ENCODE peak calls at places on chromosome 22, in eight cellular contexts. I is astrocyte; N is iPS DF 6.9; J is heart left ventricle; O is PC-3; P is Panc1; D is fibroblast of lung; M is CD8-positive, alpha-beta memory T cell. R is an unnamed sample.

GRCh38 chr22:23216331-23217170 is 36.2 kb downstream of the BCR start:
- DNase-seq in O (no peak), D (no peak), N (no peak), I (no peak), J (no peak), M (peak; percentile 58), P (no peak), R (no peak)

GRCh38 chr22:28021998-28022660 is 103.1 kb upstream of the PITPNB start:
- DNase-seq in J (no peak), N (no peak), I (no peak), D (no peak), O (no peak), M (no peak), P (no peak), R (no peak)

GRCh38 chr22:41308054-41308453 is 6.7 kb downstream of the ZC3H7B start:
- DNase-seq in M (no peak), J (no peak), I (no peak), P (no peak), D (peak; percentile 9), O (no peak), N (no peak), R (no peak)

GRCh38 chr22:11253000-11253511 is 4274.9 kb upstream of the OR11H1 start:
- DNase-seq in P (no peak), I (no peak), N (no peak), D (no peak), J (peak; percentile 15), O (peak; percentile 1), M (peak; percentile 41), R (peak; percentile 5)

GRCh38 chr22:27804683-27805297 is 3.2 kb upstream of the MN1 start:
- DNase-seq in D (peak; percentile 58), I (no peak), M (peak; percentile 57), J (peak; percentile 74), N (no peak), P (peak; percentile 12), O (peak; percentile 66), R (peak; percentile 60)

GRCh38 chr22:49103314-49104052 is 724.2 kb downstream of the BRD1 start:
- DNase-seq in J (no peak), P (no peak), M (peak; percentile 9), N (no peak), D (no peak), O (no peak), I (no peak), R (no peak)

GRCh38 chr22:25281675-25282345 is 62.4 kb downstream of the CRYBB2 start:
- DNase-seq in J (no peak), I (no peak), D (no peak), P (no peak), N (no peak), O (no peak), M (no peak), R (no peak)

GRCh38 chr22:25690798-25691197 is 51.2 kb upstream of the MYO18B start:
- DNase-seq in M (no peak), O (no peak), P (no peak), D (no peak), I (no peak), N (no peak), J (no peak), R (no peak)

GRCh38 chr22:47914481-47915097 is 1152.1 kb downstream of the TBC1D22A start:
- DNase-seq in I (no peak), J (no peak), N (no peak), P (no peak), M (no peak), O (no peak), D (no peak), R (no peak)

GRCh38 chr22:50696799-50697561 is 24.4 kb downstream of the SHANK3 start:
- DNase-seq in N (no peak), O (peak; percentile 8), P (no peak), D (no peak), I (no peak), J (peak; percentile 30), M (peak; percentile 39), R (no peak)

GRCh38 chr22:50694766-50695420 is 22.3 kb downstream of the SHANK3 start:
- DNase-seq in P (no peak), D (no peak), I (no peak), M (peak; percentile 37), N (no peak), J (peak; percentile 17), O (no peak), R (peak; percentile 52)

GRCh38 chr22:50695421-50696250 is 23.0 kb downstream of the SHANK3 start:
- DNase-seq in N (no peak), I (no peak), J (peak; percentile 20), D (no peak), O (no peak), P (no peak), M (peak; percentile 17), R (no peak)

GRCh38 chr22:50697667-50698506 is 25.3 kb downstream of the SHANK3 start:
- DNase-seq in N (no peak), D (no peak), O (no peak), P (no peak), I (no peak), J (peak; percentile 29), M (peak; percentile 39), R (no peak)

DNA sequence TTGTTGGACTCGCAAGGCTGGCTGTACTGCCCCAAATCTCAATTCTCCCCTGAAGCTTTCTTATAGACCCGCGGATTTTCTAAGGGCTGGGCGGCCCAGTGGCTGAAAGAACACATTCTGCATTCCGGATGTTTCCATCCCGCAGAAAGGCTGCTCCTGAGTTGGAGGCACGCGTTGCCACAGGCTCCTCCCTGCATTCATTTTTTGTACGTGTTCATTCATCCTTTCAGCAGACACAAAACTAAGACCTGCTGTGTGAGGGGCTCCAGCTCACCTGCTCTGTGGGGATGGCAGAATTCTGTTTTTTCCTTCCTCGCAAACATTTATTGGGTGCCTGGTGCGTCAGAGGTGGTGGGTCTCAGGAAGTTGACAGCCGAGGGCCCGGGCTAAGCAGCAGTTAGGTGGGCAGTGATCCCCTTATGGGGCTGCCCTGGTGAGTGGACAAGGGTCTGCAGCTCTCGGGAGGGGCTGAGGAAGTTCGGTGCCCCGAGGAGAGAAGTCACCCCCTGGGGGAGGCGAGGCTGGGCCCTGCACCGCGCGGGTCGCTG is 23.7 kb downstream of the SHANK3 start:
- DNase-seq in M (peak; percentile 24), J (peak; percentile 14), P (no peak), I (no peak), N (no peak), O (no peak), D (no peak), R (no peak)
- H3K27ac ChIP-seq in M (no peak overlapping the region), J (no peak overlapping the region), P (no peak overlapping the region), I (no peak overlapping the region), N (no peak overlapping the region), O (no peak overlapping the region), D (no peak overlapping the region), R (no peak overlapping the region)

DNA sequence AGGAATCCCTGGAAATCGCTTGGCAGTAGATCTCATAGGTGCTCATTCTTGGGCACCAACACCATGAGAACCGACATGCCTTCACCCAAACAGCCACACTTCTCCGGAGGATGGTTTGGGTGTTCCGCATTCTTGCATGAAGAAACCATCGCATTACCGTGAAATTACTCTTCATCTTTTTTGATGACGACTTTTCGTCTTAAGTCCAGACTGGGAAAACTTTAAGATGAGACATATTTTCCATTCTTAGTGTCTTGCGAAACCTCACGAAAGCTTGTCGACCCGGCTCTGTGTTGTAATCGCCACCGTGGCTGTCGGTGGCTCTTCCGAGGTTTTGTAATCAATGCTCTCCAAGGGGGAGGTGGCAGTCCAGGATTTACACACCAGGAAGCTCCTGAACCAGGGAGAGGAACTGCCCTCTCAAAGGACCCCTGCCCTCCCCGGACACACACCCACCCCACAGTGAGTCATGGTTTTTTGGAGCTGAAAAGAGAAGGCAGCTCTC is 1.7 kb downstream of the TOM1 start:
- DNase-seq in D (peak; percentile 98), O (peak; percentile 79), N (no peak), J (peak; percentile 50), P (peak; percentile 30), I (peak; percentile 98), M (no peak), R (peak; percentile 41)
- H3K4me3 ChIP-seq in D (peak overlapping the region; percentile 44), O (peak overlapping the region; percentile 92), N (no peak overlapping the region), J (peak overlapping the region; percentile 77), P (peak overlapping the region; percentile 79), I (peak overlapping the region; percentile 35), M (no peak overlapping the region), R (no peak overlapping the region)

DNA sequence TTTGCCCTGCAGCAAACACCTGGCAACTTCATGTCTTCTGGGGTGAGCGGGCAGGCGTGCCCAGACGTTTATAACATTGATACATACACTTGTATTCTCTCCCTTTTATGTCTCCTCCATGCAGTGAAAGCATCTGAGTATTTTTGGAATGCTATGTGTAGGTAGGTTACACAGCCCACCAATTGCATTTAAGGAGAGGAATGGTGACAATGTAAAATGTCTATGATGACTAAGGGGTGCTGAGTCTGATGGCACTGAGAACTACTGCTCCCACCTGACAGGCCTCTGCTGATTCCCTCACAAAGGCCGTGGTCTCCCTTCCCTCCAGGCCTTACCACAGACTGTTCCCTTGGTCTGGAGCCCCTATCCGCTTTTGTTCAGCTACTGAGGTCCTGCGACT is 22.9 kb upstream of the RASL10A start:
- DNase-seq in J (no peak), O (no peak), N (no peak), M (no peak), D (no peak), P (no peak), I (no peak), R (no peak)
- H3K4me1 ChIP-seq in J (peaks cover 13% of the 10 kb centered on the region), O (peaks cover 49% of the 10 kb centered on the region), N (no peaks in the 10 kb centered on the region), M (no peaks in the 10 kb centered on the region), D (no peaks in the 10 kb centered on the region), P (no peaks in the 10 kb centered on the region), I (peaks cover 7% of the 10 kb centered on the region), R (peaks cover 20% of the 10 kb centered on the region)

GRCh38 chr22:45709866-45710265 is 38.2 kb downstream of the ATXN10 start:
- DNase-seq in P (no peak), M (no peak), N (no peak), O (peak; percentile 68), J (no peak), D (peak; percentile 79), I (peak; percentile 74), R (no peak)

GRCh38 chr22:45710469-45710868 is 38.8 kb downstream of the ATXN10 start:
- DNase-seq in I (no peak), N (no peak), O (no peak), M (no peak), J (no peak), D (no peak), P (no peak), R (no peak)

GRCh38 chr22:45708145-45708544 is 36.5 kb downstream of the ATXN10 start:
- DNase-seq in O (no peak), J (no peak), I (no peak), N (no peak), D (no peak), M (no peak), P (no peak), R (no peak)

GRCh38 chr22:45707605-45708004 is 36.0 kb downstream of the ATXN10 start:
- DNase-seq in M (no peak), N (no peak), I (no peak), D (no peak), J (no peak), P (no peak), O (no peak), R (no peak)

DNA sequence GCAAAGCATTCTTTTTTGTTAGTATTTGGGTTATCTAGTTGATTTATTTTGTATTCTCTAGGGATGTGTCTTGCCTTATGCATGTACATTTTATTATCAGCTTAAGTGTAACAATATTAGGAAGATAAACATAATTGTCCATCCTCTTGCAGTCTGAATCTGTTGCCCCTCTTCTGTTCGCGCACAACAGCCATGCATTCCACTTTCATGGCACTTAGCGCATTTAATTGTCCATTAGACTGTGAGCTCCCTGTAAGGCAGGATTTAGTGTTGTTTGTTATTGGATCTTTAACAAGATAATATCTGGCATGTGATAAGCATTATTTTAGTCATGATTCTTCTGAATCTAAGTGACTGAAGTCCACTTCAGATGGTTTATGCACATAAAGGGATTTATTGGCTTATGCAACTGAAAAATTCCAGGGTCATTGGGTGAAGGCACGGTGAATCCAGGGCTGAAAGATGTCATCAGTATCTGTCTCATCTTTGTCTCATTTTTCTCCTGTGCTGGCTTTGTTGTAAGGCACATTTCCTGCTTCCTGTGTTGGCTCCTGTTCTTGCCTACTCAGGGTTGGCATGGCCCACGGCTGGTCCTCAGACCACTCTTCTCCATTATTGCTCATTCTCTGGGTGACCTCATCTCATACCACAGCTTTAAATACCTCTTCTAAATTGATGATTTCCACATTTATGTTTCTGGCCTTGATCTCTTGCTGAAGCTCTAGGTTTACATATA is 37.5 kb downstream of the ATXN10 start:
- DNase-seq in P (no peak), J (no peak), D (peak; percentile 92), I (peak; percentile 88), N (no peak), O (peak; percentile 74), M (no peak), R (no peak)
- H3K27ac ChIP-seq in P (peak overlapping the region; percentile 7), J (no peak overlapping the region), D (peak overlapping the region; percentile 57), I (peak overlapping the region; percentile 73), N (no peak overlapping the region), O (peak overlapping the region; percentile 87), M (no peak overlapping the region), R (no peak overlapping the region)